ENCODE peak calls at places on chromosomes 5 and 9, in five cellular contexts. V is A673, F is aorta, C is cardiac fibroblast, K is adrenal gland. I is an unnamed sample.

GRCh38 chr5:179393078-179393477 is 47.8 kb upstream of the ADAMTS2 start:
- DNase-seq in V (peak), F (no peak), C (peak), K (no peak), I (no peak)

GRCh38 chr5:76086060-76086459 is 2.9 kb downstream of the SV2C start:
- DNase-seq in V (no peak), F (no peak), C (no peak), K (no peak), I (no peak)

GRCh38 chr9:26234865-26235264 is 556.6 kb upstream of the TUSC1 start:
- DNase-seq in V (no peak), F (peak), C (no peak), K (no peak), I (peak)

GRCh38 chr9:68779558-68780376 is 74.7 kb downstream of the PIP5K1B start:
- DNase-seq in V (peak), F (peak), C (peak), K (peak), I (peak)

GRCh38 chr9:98913705-98914104 is 30.0 kb upstream of the COL15A1 start:
- DNase-seq in V (no peak), F (no peak), C (no peak), K (no peak), I (no peak)

GRCh38 chr5:94027145-94027544 is 285.7 kb upstream of the POU5F2 start:
- DNase-seq in V (no peak), F (no peak), C (no peak), K (no peak), I (no peak)

GRCh38 chr9:99478469-99479027 is 256.5 kb downstream of the SEC61B start:
- DNase-seq in V (no peak), F (no peak), C (no peak), K (no peak), I (no peak)

GRCh38 chr5:173884402-173885053 is 3.6 kb upstream of the CPEB4 start:
- DNase-seq in V (no peak), F (no peak), C (no peak), K (no peak), I (peak)

GRCh38 chr5:16253856-16254255 is 74.3 kb upstream of the MARCHF11 start:
- DNase-seq in V (no peak), F (no peak), C (no peak), K (no peak), I (no peak)

GRCh38 chr9:113143432-113144227 is 7.2 kb upstream of the SLC31A2 start:
- DNase-seq in V (no peak), F (no peak), C (no peak), K (no peak), I (no peak)

GRCh38 chr9:71918419-71918818 is 7.0 kb downstream of the C9orf85 start:
- DNase-seq in V (no peak), F (no peak), C (no peak), K (no peak), I (no peak)

GRCh38 chr9:99158629-99159028 is 53.7 kb downstream of the TGFBR1 start:
- DNase-seq in V (no peak), F (no peak), C (no peak), K (no peak), I (peak)

GRCh38 chr5:67873935-67874334 is 341.6 kb upstream of the PIK3R1 start:
- DNase-seq in V (no peak), F (no peak), C (no peak), K (no peak), I (no peak)

GRCh38 chr5:128736567-128736966 is 198.5 kb upstream of the FBN2 start:
- DNase-seq in V (no peak), F (no peak), C (peak), K (no peak), I (no peak)

GRCh38 chr5:23223846-23224245 is 283.6 kb upstream of the PRDM9 start:
- DNase-seq in V (no peak), F (no peak), C (no peak), K (no peak), I (no peak)

GRCh38 chr5:154756871-154757646 is 1.9 kb downstream of the LARP1 start:
- DNase-seq in V (peak), F (peak), C (peak), K (peak), I (peak)

GRCh38 chr5:134845335-134845851 is 375 bp upstream of the C5orf24 start:
- DNase-seq in V (no peak), F (no peak), C (peak), K (no peak), I (no peak)

GRCh38 chr9:129811967-129812363 is 9.0 kb downstream of the TOR1B start:
- DNase-seq in V (peak), F (no peak), C (no peak), K (no peak), I (peak)

GRCh38 chr9:31894008-31894407 is 490.4 kb upstream of the ACO1 start:
- DNase-seq in V (no peak), F (no peak), C (no peak), K (no peak), I (no peak)

GRCh38 chr5:170585278-170585677 is 81.5 kb downstream of the KCNIP1 start:
- DNase-seq in V (no peak), F (no peak), C (no peak), K (no peak), I (no peak)

GRCh38 chr5:138824924-138825863 is 49.9 kb downstream of the LRRTM2 start:
- DNase-seq in V (peak), F (no peak), C (peak), K (no peak), I (peak)

GRCh38 chr5:167307042-167307441 is 984.4 kb upstream of the WWC1 start:
- DNase-seq in V (no peak), F (no peak), C (no peak), K (no peak), I (no peak)

GRCh38 chr5:29994519-29994918 is 1199.0 kb upstream of the CDH6 start:
- DNase-seq in V (no peak), F (no peak), C (no peak), K (no peak), I (no peak)

GRCh38 chr5:98723061-98723460 is 50.4 kb upstream of the RGMB start:
- DNase-seq in V (no peak), F (no peak), C (no peak), K (no peak), I (no peak)

GRCh38 chr9:123658792-123659191 is 271.1 kb downstream of the DENND1A start:
- DNase-seq in V (no peak), F (no peak), C (peak), K (no peak), I (peak)

GRCh38 chr5:171420429-171421231 is 1.2 kb downstream of the FGF18 start:
- DNase-seq in V (peak), F (peak), C (peak), K (peak), I (no peak)

GRCh38 chr5:96733771-96734498 is 71.8 kb downstream of the CAST start:
- DNase-seq in V (no peak), F (no peak), C (no peak), K (no peak), I (no peak)

GRCh38 chr5:150162142-150162513 is 4.5 kb upstream of the CDX1 start:
- DNase-seq in V (no peak), F (no peak), C (no peak), K (no peak), I (no peak)

GRCh38 chr9:83701769-83702168 is 6.0 kb downstream of the UBQLN1 start:
- DNase-seq in V (no peak), F (no peak), C (peak), K (no peak), I (no peak)

GRCh38 chr5:161190778-161191177 is 338.8 kb upstream of the ATP10B start:
- DNase-seq in V (no peak), F (no peak), C (no peak), K (no peak), I (no peak)

GRCh38 chr5:136058031-136058971 is 29.5 kb downstream of the TGFBI start:
- DNase-seq in V (peak), F (peak), C (peak), K (peak), I (no peak)

GRCh38 chr5:16508730-16509531 is 43.3 kb upstream of the ZNF622 start:
- DNase-seq in V (no peak), F (no peak), C (no peak), K (no peak), I (no peak)

GRCh38 chr5:149831492-149831891 is 101.4 kb downstream of the PPARGC1B start:
- DNase-seq in V (no peak), F (no peak), C (no peak), K (no peak), I (peak)

GRCh38 chr5:54309237-54309636 is 1.1 kb downstream of the ARL15 start:
- DNase-seq in V (peak), F (no peak), C (peak), K (no peak), I (no peak)

GRCh38 chr5:131281868-131282234 is 18.0 kb downstream of the CDC42SE2 start:
- DNase-seq in V (no peak), F (no peak), C (no peak), K (no peak), I (no peak)
- H3K4me3 ChIP-seq in V (no peak), F (no peak), C (no peak), K (no peak), I (no peak)

GRCh38 chr9:111957856-111958631 is 61.4 kb downstream of the UGCG start:
- DNase-seq in V (peak), F (no peak), C (peak), K (no peak), I (peak)
- H3K4me3 ChIP-seq in V (no peak), F (no peak), C (peak), K (no peak), I (peak)

GRCh38 chr9:134629061-134629585 is 12.5 kb upstream of the COL5A1 start:
- DNase-seq in V (no peak), F (peak), C (no peak), K (peak), I (no peak)
- H3K4me3 ChIP-seq in V (no peak), F (no peak), C (no peak), K (no peak), I (no peak)

DNA sequence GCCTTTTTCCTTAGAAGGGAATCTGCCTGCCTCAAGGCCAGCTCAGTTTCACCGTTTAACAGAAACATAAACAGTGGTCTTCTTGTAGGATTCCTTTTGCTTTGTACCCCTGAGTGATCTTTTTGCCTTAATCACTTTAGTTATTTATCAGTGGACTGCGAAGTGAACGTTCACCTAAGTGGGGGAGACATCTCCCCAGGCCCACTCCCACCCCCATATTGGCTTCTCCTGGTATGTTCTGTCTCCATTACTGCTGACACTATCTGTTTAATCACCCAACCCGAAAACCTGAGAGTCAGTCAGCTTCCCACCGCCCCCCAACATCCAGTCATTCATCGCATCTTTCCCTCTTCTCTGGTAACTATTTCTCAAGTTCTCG is 1.4 kb downstream of the SKP2 start:
- DNase-seq in V (no peak), F (no peak), C (no peak), K (no peak), I (no peak)
- H3K4me3 ChIP-seq in V (peak), F (no peak), C (peak), K (no peak), I (peak)

GRCh38 chr9:127955294-127956015 is 17.8 kb upstream of the DPM2 start:
- DNase-seq in V (no peak), F (no peak), C (no peak), K (peak), I (peak)
- H3K4me3 ChIP-seq in V (no peak), F (no peak), C (no peak), K (no peak), I (no peak)

DNA sequence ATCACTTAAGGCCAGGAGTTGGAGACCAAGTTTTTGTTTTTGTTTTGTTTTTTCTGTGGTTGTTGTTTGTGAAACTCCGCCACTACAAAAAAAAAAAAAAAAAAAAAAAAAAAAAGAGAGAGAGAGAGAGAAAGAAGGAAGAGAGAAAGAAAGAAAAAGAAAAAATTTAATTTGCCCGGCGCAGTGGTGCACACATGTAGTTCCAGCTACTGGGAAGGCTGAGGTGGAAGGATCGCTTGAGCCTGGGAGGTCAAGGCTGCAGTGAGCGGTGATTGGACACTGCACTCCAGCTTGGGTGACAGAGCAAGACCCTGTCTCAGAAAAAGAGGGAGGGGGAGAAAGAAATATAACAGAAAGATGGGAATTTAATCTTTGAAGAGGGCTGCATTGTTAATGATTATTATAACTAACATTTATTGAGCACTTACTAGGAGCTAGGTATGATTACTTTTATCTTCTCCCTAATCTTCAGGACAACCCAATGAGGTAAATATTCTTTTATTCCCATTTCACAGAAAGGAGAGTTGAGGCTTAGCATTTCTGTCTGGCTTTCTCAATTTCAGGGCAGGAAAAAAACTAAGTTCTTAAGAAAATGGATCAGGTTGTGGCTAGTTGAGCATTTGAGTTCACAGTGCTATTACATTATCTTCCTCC is 1.0 kb downstream of the THG1L start:
- DNase-seq in V (no peak), F (no peak), C (no peak), K (no peak), I (no peak)
- H3K4me3 ChIP-seq in V (peak), F (no peak), C (no peak), K (no peak), I (peak)

DNA sequence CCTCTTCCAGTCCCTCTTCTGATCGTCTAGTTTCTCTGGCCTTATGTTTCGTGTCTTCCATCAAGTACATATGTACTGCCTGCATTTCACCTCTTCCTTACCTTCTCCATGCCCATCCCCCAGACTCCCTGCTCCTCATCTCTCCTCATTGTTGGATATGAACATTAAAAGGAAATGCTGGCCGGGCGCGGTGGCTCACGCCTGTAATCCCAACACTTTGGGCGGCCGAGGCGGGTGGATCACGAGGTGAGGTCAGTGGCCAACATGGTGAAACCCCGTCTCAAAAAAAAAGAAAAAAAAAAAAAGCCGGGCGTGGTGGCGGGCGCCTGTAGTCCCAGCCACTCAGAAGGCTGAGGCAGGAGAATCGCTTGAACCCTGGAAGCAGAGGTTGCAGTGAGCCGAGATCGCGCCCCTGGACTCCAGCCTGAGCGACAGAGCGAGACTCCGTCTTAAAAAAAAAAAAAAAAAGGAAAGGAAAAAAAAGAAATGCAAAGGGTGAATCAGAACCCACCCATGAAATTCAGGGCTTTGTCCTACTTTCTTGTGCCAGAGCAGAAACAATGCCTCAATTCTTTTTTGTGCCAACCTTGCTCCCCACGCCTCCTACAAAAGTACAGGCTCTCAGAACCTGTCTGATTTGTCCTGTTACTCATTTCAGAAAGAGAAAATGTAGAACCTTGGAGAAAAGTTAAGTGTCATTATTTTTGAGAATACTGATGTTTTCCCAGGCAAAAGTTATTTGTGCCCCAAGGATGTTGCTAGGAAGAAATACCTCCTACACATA is 1.5 kb upstream of the ZFR start:
- DNase-seq in V (no peak), F (no peak), C (no peak), K (no peak), I (no peak)
- H3K4me3 ChIP-seq in V (no peak), F (no peak), C (no peak), K (no peak), I (no peak)

GRCh38 chr9:90189306-90189705 is 453.3 kb downstream of the DIRAS2 start:
- DNase-seq in V (no peak), F (no peak), C (no peak), K (no peak), I (peak)

GRCh38 chr9:90188656-90189055 is 454.0 kb downstream of the DIRAS2 start:
- DNase-seq in V (no peak), F (no peak), C (no peak), K (no peak), I (peak)
- H3K4me3 ChIP-seq in V (no peak), F (no peak), C (no peak), K (no peak), I (peak)

GRCh38 chr5:13488254-13488931 is 456.1 kb downstream of the DNAH5 start:
- DNase-seq in V (no peak), F (no peak), C (no peak), K (no peak), I (no peak)
- H3K4me3 ChIP-seq in V (no peak), F (no peak), C (no peak), K (no peak), I (no peak)